ENCODE peak calls at places on chromosomes 3 and 15, in five cellular contexts. M is cardiac muscle cell, O is RWPE2, X is A549, Z is BJ. A is an unnamed sample.

GRCh38 chr3:55630921-55631299 is 143.8 kb upstream of the WNT5A start:
- DNase-seq in M (no peak), X (no peak), O (no peak), Z (no peak), A (no peak)

GRCh38 chr3:168817177-168817576 is 721.5 kb upstream of the GOLIM4 start:
- DNase-seq in X (no peak), Z (no peak), M (no peak), O (no peak), A (no peak)

GRCh38 chr15:99172171-99172570 is 67.3 kb downstream of the SYNM start:
- DNase-seq in M (no peak), X (no peak), O (no peak), Z (no peak), A (no peak)

GRCh38 chr15:52783929-52784798 is 6.0 kb downstream of the ONECUT1 start:
- DNase-seq in M (peak), O (no peak), Z (no peak), X (peak), A (peak)

GRCh38 chr3:195897853-195898415 is 10.4 kb downstream of the TNK2 start:
- DNase-seq in O (no peak), M (no peak), Z (no peak), X (no peak), A (no peak)

GRCh38 chr3:189557824-189558223 is 73.4 kb upstream of the TP63 start:
- DNase-seq in Z (no peak), M (no peak), O (no peak), X (no peak), A (no peak)

GRCh38 chr3:54954019-54954418 is 26.2 kb upstream of the LRTM1 start:
- DNase-seq in Z (peak), X (no peak), O (no peak), M (peak), A (no peak)

GRCh38 chr3:126982522-126983175 is at the start of gene PLXNA1:
- DNase-seq in O (no peak), X (peak), M (peak), Z (no peak), A (peak)

GRCh38 chr15:28944696-28945300 is 59.0 kb downstream of the APBA2 start:
- DNase-seq in M (no peak), X (no peak), O (no peak), Z (no peak), A (no peak)

GRCh38 chr15:98401029-98401428 is 247.3 kb upstream of the IGF1R start:
- DNase-seq in M (no peak), O (no peak), X (no peak), Z (no peak), A (no peak)

GRCh38 chr3:194806991-194807685 is 121.5 kb downstream of the FAM43A start:
- DNase-seq in Z (no peak), M (no peak), X (peak), O (no peak), A (no peak)

GRCh38 chr3:50364573-50365079 is 5.3 kb upstream of the TMEM115 start:
- DNase-seq in X (no peak), O (no peak), M (no peak), Z (no peak), A (no peak)

GRCh38 chr15:77577350-77577749 is 55.4 kb downstream of the LINGO1 start:
- DNase-seq in X (no peak), M (no peak), Z (no peak), O (no peak), A (no peak)

GRCh38 chr3:177106184-177106583 is 91.1 kb downstream of the TBL1XR1 start:
- DNase-seq in M (peak), O (no peak), Z (no peak), X (no peak), A (peak)

GRCh38 chr3:46062679-46063078 is 35.4 kb upstream of the XCR1 start:
- DNase-seq in Z (no peak), X (no peak), M (peak), O (no peak), A (no peak)

GRCh38 chr3:15796771-15797599 is 794 bp downstream of the ANKRD28 start:
- DNase-seq in O (no peak), X (peak), M (peak), Z (no peak), A (no peak)

GRCh38 chr3:65867463-65868210 is 171.1 kb downstream of the MAGI1 start:
- DNase-seq in M (no peak), Z (no peak), X (no peak), O (no peak), A (no peak)

GRCh38 chr15:41989573-41990242 is 17.4 kb upstream of the EHD4 start:
- DNase-seq in O (peak), Z (no peak), X (peak), M (peak), A (peak)

GRCh38 chr15:25691544-25692430 is 171.3 kb downstream of the ATP10A start:
- DNase-seq in Z (no peak), X (no peak), O (no peak), M (peak), A (no peak)

GRCh38 chr3:191414286-191414685 is 46.7 kb upstream of the PYDC2 start:
- DNase-seq in X (no peak), O (no peak), M (no peak), Z (no peak), A (no peak)

GRCh38 chr15:79678032-79678701 is 218.6 kb downstream of the MTHFS start:
- DNase-seq in X (no peak), M (no peak), O (no peak), Z (no peak), A (no peak)

GRCh38 chr15:60347480-60348069 is 50.2 kb downstream of the ANXA2 start:
- DNase-seq in X (no peak), M (no peak), Z (no peak), O (no peak), A (no peak)

GRCh38 chr3:120344349-120344748 is 4.8 kb downstream of the LRRC58 start:
- DNase-seq in Z (no peak), O (no peak), M (no peak), X (no peak), A (no peak)

GRCh38 chr15:68040144-68040543 is 14.0 kb upstream of the PIAS1 start:
- DNase-seq in M (no peak), X (no peak), Z (no peak), O (no peak), A (no peak)

GRCh38 chr15:63322541-63322940 is 45.1 kb downstream of the APH1B start:
- DNase-seq in O (no peak), X (no peak), M (peak), Z (no peak), A (no peak)

GRCh38 chr3:66904816-66905543 is 93.1 kb upstream of the KBTBD8 start:
- DNase-seq in M (peak), Z (no peak), O (no peak), X (no peak), A (no peak)

GRCh38 chr15:42064271-42064670 is 30.1 kb downstream of the PLA2G4D start:
- DNase-seq in X (no peak), O (no peak), M (no peak), Z (no peak), A (no peak)

DNA sequence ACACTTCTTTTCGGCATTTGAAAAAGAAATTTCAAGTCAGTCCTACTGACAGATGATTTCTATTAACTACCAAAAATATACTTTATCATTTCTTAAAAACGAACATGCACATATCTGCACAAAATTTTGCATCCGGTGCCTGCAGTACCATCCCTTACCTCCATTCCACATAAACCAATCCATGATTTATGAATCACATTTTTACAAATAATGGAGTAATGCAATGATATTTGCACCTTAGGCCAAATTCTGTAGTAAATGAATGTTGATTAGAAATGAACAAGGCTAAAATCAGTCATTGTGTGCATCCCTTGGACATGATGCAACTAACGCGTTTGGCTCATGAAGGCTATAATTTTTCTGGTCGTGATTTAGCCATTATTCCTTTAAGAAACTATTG is 46.5 kb downstream of the ROBO2 start:
- DNase-seq in X (no peak), O (no peak), M (no peak), Z (no peak), A (no peak)
- TF ChIP-seq CTCF in X (no peak), O (no peak), M (no peak), Z (no peak), A (no peak)

DNA sequence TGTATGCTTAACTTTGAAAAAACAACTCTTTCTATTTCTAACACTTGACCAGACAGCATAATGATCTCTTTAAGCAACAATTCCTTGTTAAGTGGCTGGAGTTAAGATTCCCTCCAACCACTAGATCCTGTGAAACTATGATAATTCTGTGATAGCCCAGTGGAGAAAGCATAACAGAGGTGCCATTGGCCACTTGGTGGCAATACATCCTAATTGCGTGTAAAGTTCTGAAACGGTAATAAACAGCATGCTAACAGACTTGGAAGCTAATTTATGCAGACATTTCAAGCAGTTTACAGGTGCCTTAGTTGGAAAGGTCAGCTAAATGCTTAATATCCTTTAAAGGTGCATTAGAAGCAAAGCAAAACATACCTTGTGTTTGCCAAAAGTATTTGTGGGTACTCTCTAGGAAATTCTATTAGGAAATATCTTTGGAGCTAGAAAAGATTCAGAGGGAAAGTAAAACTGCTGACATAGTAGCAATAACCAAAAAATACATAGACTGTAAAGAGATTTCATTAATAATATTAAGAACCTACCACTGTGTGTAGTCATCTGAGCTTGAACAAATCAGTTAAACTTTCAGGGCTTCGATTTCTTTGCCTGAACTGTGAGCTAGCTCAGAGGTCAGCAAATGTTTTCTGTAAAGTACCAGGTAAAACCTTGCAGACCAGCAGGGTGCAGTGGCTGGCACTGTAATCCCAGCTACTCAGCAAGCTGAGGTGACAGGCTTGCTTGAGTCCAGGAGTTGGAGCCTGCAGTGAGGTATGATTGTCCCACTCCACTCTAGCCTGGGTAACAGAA is 19.0 kb upstream of the CSTA start:
- DNase-seq in Z (no peak), M (peak), X (peak), O (no peak), A (peak)
- TF ChIP-seq CTCF in Z (no peak), M (peak), X (peak), O (peak), A (no peak)

GRCh38 chr3:49171119-49171774 is at the start of gene KLHDC8B:
- DNase-seq in Z (peak), X (peak), M (peak), O (peak), A (peak)
- TF ChIP-seq CTCF in Z (peak), X (peak), M (peak), O (peak), A (peak)

DNA sequence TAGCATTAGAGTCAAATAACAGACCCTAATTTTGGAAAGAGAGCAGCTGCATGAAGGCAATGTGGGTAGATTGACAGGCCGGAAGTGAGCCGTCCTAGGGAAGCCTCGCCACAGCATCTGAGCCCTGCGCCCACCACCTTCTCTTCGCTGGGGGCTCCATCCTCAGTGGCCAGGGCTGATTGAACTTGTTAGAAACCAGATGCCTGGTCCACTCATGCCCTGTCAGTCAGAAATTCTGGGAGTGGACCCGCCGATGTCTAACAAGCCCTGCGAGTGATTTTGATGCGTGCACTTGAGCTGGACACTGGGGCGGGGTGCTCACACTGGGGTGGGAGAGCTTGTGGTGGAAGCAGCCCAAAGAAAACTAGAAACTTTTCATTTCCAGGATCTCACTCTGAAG is 173.7 kb upstream of the NDN start:
- DNase-seq in X (no peak), O (no peak), Z (no peak), M (peak), A (no peak)
- TF ChIP-seq CTCF in X (no peak), O (no peak), Z (no peak), M (no peak), A (no peak)

GRCh38 chr15:69795601-69796000 is 302.1 kb downstream of the TLE3 start:
- DNase-seq in X (no peak), M (no peak), Z (no peak), O (no peak), A (no peak)
- TF ChIP-seq CTCF in X (no peak), M (no peak), Z (no peak), O (no peak), A (no peak)

GRCh38 chr3:40179016-40179415 is 130.5 kb upstream of the EIF1B start:
- DNase-seq in M (peak), X (peak), O (no peak), Z (peak), A (peak)
- TF ChIP-seq CTCF in M (peak), X (peak), O (peak), Z (peak), A (peak)

DNA sequence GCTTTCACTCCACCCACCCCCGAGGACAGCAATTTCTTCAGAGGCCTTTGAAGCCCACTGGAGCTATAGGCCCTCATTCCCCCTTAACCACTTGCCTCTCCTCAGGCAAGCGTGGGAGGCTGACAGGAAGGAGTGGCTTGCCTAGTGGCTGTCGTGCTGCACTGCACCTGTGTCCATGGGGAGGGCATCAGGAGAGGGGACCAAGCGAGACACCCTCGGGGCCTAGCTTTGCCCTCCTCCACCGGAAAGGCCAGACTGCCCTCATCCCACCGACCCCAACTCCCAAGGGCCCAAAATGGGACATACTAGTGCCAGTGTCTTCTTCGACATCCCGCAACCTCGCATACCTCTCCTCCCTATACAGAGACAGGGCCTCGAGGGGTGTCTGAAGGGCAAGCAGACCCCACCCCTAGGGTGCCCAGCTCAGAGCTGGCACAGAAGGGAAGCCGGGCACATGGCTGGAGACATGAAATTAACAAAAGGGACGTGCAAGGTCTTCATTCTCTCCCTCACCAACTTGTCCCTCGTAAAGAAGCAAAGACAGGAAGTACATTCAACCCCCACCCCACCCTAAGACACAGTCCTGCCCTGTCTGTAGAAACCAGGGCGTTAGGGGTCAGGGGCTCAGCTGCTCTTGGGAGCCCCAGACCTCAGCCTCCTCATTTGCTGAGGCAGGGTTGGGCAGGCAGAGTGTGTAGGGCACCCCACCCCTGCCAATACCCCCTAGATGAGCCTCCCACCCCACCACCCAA is 24.3 kb downstream of the VIPR1 start:
- DNase-seq in O (no peak), X (no peak), Z (no peak), M (peak), A (peak)
- TF ChIP-seq CTCF in O (no peak), X (no peak), Z (no peak), M (no peak), A (peak)

GRCh38 chr3:63908081-63908736 is 4.0 kb downstream of the SCAANT1 start:
- DNase-seq in M (peak), Z (no peak), O (no peak), X (peak), A (no peak)
- TF ChIP-seq CTCF in M (peak), Z (peak), O (peak), X (no peak), A (no peak)

A was measured in activated CD8-positive, alpha-beta T cell treated with anti-CD3 and anti-CD28 coated beads for 36 hours.